ENCODE peak calls at places on chromosomes 5 and 9, in nine cellular contexts. D is left ventricle myocardium inferior; C is nephron progenitor cell; Y is NCI-H1092; S is NCI-H146; N is iris pigment epithelial cell; U is activated T-helper 9 cell treated with anti-CD3 and anti-CD28 coated beads, Interleukin-2, amount 50 U/mL, for 16 hours; H is neural crest cell; F is sigmoid colon. Z is an unnamed sample.

GRCh38 chr9:137776306-137776995 is 101.1 kb upstream of the CACNA1B start:
- DNase-seq in N (no peak), Y (no peak), S (no peak), H (no peak), C (no peak), F (peak), U (no peak), D (no peak), Z (no peak)

GRCh38 chr5:91135475-91136248 is 247.5 kb downstream of the ARRDC3 start:
- DNase-seq in N (no peak), D (no peak), Y (no peak), F (no peak), U (no peak), S (no peak), C (no peak), H (no peak), Z (no peak)

GRCh38 chr5:152676177-152676576 is 271.1 kb upstream of the NMUR2 start:
- DNase-seq in H (no peak), U (no peak), C (no peak), N (no peak), S (peak), F (no peak), Y (no peak), D (no peak), Z (no peak)

GRCh38 chr9:124105266-124105665 is 93.7 kb downstream of the LHX2 start:
- DNase-seq in Y (no peak), F (no peak), N (no peak), D (peak), H (no peak), C (no peak), U (no peak), S (no peak), Z (no peak)

GRCh38 chr9:35616681-35617459 is 1.3 kb downstream of the CD72 start:
- DNase-seq in S (peak), D (peak), H (peak), C (peak), U (peak), Y (peak), F (peak), N (peak), Z (peak)

GRCh38 chr5:1110930-1111726 is 735 bp downstream of the SLC12A7 start:
- DNase-seq in D (peak), Y (no peak), F (no peak), U (peak), S (peak), C (peak), N (no peak), H (no peak), Z (no peak)

GRCh38 chr9:34510506-34511159 is 12.2 kb downstream of the ENHO start:
- DNase-seq in Y (no peak), S (peak), N (no peak), F (peak), H (no peak), U (no peak), D (no peak), C (no peak), Z (no peak)

GRCh38 chr5:54644226-54644625 is 126.7 kb downstream of the SNX18 start:
- DNase-seq in H (no peak), F (no peak), N (peak), Y (no peak), U (no peak), S (no peak), D (no peak), C (no peak), Z (peak)

GRCh38 chr5:137122075-137122474 is 377.1 kb downstream of the SPOCK1 start:
- DNase-seq in N (no peak), S (peak), D (no peak), C (no peak), F (no peak), U (no peak), Y (peak), H (no peak), Z (peak)

GRCh38 chr5:54732108-54732507 is 214.5 kb downstream of the SNX18 start:
- DNase-seq in S (no peak), C (no peak), F (no peak), H (no peak), D (no peak), N (no peak), U (no peak), Y (no peak), Z (no peak)

GRCh38 chr5:64789457-64789856 is 20.7 kb downstream of the CWC27 start:
- DNase-seq in H (no peak), Y (no peak), U (no peak), F (no peak), S (no peak), N (peak), C (no peak), D (no peak), Z (peak)

GRCh38 chr9:70262948-70263347 is 4.2 kb downstream of the SMC5 start:
- DNase-seq in D (no peak), F (no peak), U (no peak), S (no peak), C (no peak), Y (no peak), H (no peak), N (peak), Z (no peak)